ENCODE peak calls at places on chromosomes 1 and 21, in eight cellular contexts. A, T, B, U, Z, R, W and X are unnamed samples.

GRCh38 chr1:966603-967295 is 467 bp downstream of the PLEKHN1 start:
- DNase-seq in Z (peak), R (peak), W (peak), A (peak), U (peak), T (peak), B (peak), X (peak)

GRCh38 chr1:37152491-37152890 is 118.2 kb upstream of the GRIK3 start:
- DNase-seq in T (no peak), W (no peak), U (no peak), Z (no peak), R (no peak), A (no peak), B (no peak), X (no peak)

GRCh38 chr1:220874201-220874655 is 5.0 kb upstream of the HLX start:
- DNase-seq in W (peak), Z (peak), B (no peak), T (no peak), U (peak), R (peak), A (peak), X (peak)

GRCh38 chr1:110062612-110063011 is 7.9 kb downstream of the ALX3 start:
- DNase-seq in R (peak), A (no peak), U (no peak), B (no peak), W (no peak), Z (no peak), T (no peak), X (peak)

GRCh38 chr1:9426291-9426711 is 113.0 kb upstream of the SLC25A33 start:
- DNase-seq in R (no peak), T (peak), W (no peak), Z (peak), B (no peak), U (no peak), A (no peak), X (no peak)

GRCh38 chr21:18954415-18954972 is 550.9 kb upstream of the TMPRSS15 start:
- DNase-seq in W (no peak), T (no peak), U (no peak), A (no peak), B (no peak), Z (no peak), R (peak), X (no peak)

GRCh38 chr1:228350831-228351781 is 55.5 kb downstream of the TRIM11 start:
- DNase-seq in W (no peak), A (peak), U (no peak), B (no peak), Z (no peak), R (no peak), T (no peak), X (no peak)

GRCh38 chr1:40782371-40782956 is 1.1 kb upstream of the KCNQ4 start:
- DNase-seq in T (no peak), A (no peak), W (peak), R (peak), B (no peak), Z (no peak), U (no peak), X (peak)

GRCh38 chr1:14924455-14925325 is 228.9 kb upstream of the TMEM51 start:
- DNase-seq in T (no peak), B (peak), W (peak), Z (no peak), U (no peak), R (peak), A (peak), X (peak)